ENCODE peak calls at places on chromosomes 12 and 14, in five cellular contexts. P is GM23248, J is GM23338, O is heart right ventricle, Y is BE2C. T is an unnamed sample.

GRCh38 chr12:54392485-54393349 is 8.2 kb upstream of the ZNF385A start:
- DNase-seq in O (no peak), J (no peak), P (no peak), Y (no peak), T (no peak)

GRCh38 chr14:21825147-21825743 is 151.6 kb upstream of the OR4E1 start:
- DNase-seq in O (no peak), Y (peak; percentile 33), J (peak; percentile 91), P (peak; percentile 8), T (no peak)

GRCh38 chr14:106844608-106845285 is 1318.4 kb downstream of the TMEM121 start:
- DNase-seq in J (no peak), Y (peak; percentile 22), P (no peak), O (peak; percentile 68), T (no peak)

GRCh38 chr12:48966177-48966890 is 5.2 kb downstream of the WNT10B start:
- DNase-seq in O (no peak), P (no peak), Y (no peak), J (peak; percentile 41), T (no peak)

GRCh38 chr14:49640540-49641417 is 5.7 kb upstream of the DNAAF2 start:
- DNase-seq in O (no peak), P (no peak), Y (no peak), J (no peak), T (no peak)

GRCh38 chr14:77866932-77867331 is 67.0 kb downstream of the ADCK1 start:
- DNase-seq in P (no peak), J (no peak), O (no peak), Y (no peak), T (no peak)

GRCh38 chr12:122858171-122858570 is 22.9 kb downstream of the HIP1R start:
- DNase-seq in J (no peak), O (no peak), P (no peak), Y (no peak), T (no peak)

GRCh38 chr14:101019974-101020710 is 116.6 kb upstream of the RTL1 start:
- DNase-seq in Y (peak; percentile 10), O (no peak), J (no peak), P (no peak), T (peak; percentile 9)

GRCh38 chr12:42446761-42447160 is 120.8 kb downstream of the PPHLN1 start:
- DNase-seq in P (no peak), O (no peak), Y (no peak), J (peak; percentile 39), T (no peak)

GRCh38 chr12:105864316-105864715 is 274.4 kb downstream of the NUAK1 start:
- DNase-seq in P (no peak), J (no peak), O (no peak), Y (no peak), T (no peak)

GRCh38 chr14:26596722-26597030 is 1.2 kb downstream of the NOVA1 start:
- DNase-seq in P (peak; percentile 38), Y (peak; percentile 17), O (no peak), J (no peak), T (peak; percentile 42)

GRCh38 chr14:74257078-74257987 is 18.1 kb downstream of the VSX2 start:
- DNase-seq in J (peak; percentile 78), P (peak; percentile 66), Y (peak; percentile 64), O (peak; percentile 51), T (peak; percentile 64)

GRCh38 chr12:78870539-78870938 is 6.0 kb downstream of the SYT1 start:
- DNase-seq in Y (peak; percentile 19), P (no peak), J (peak; percentile 39), O (no peak), T (no peak)

GRCh38 chr12:105493091-105493615 is 162.7 kb downstream of the C12orf75 start:
- DNase-seq in Y (no peak), P (no peak), O (no peak), J (no peak), T (no peak)

GRCh38 chr14:104677506-104678332 is 11.7 kb upstream of the INF2 start:
- DNase-seq in Y (peak; percentile 75), O (peak; percentile 82), J (peak; percentile 81), P (peak; percentile 83), T (no peak)

GRCh38 chr14:39175445-39176262 is 600 bp downstream of the PNN start:
- DNase-seq in J (peak; percentile 60), P (peak; percentile 59), O (no peak), Y (peak; percentile 54), T (no peak)

GRCh38 chr12:13992585-13992984 is 11.2 kb upstream of the GRIN2B start:
- DNase-seq in Y (no peak), P (no peak), O (no peak), J (no peak), T (no peak)

GRCh38 chr14:83757896-83758295 is 1772.0 kb upstream of the FLRT2 start:
- DNase-seq in Y (no peak), P (no peak), O (no peak), J (no peak), T (no peak)

GRCh38 chr14:23831591-23831990 is 122.0 kb upstream of the DHRS4 start:
- DNase-seq in J (no peak), Y (no peak), P (no peak), O (no peak), T (no peak)

GRCh38 chr14:57871487-57872080 is 5.7 kb upstream of the SLC35F4 start:
- DNase-seq in Y (peak; percentile 18), J (peak; percentile 77), O (no peak), P (peak; percentile 86), T (no peak)

GRCh38 chr12:124747426-124748161 is 116.1 kb downstream of the SCARB1 start:
- DNase-seq in P (peak; percentile 94), Y (no peak), O (no peak), J (no peak), T (no peak)

GRCh38 chr14:46840971-46841729 is 189.6 kb upstream of the RPL10L start:
- DNase-seq in P (no peak), O (no peak), Y (no peak), J (peak; percentile 79), T (no peak)

GRCh38 chr14:52895000-52895399 is 55.9 kb downstream of the FERMT2 start:
- DNase-seq in Y (no peak), P (no peak), O (no peak), J (no peak), T (no peak)

GRCh38 chr12:80553316-80553715 is 109.3 kb downstream of the PTPRQ start:
- DNase-seq in O (no peak), P (peak; percentile 94), Y (no peak), J (no peak), T (no peak)

GRCh38 chr14:72178517-72178916 is 246.3 kb downstream of the RGS6 start:
- DNase-seq in O (no peak), P (no peak), J (peak; percentile 44), Y (no peak), T (no peak)

GRCh38 chr14:65989981-65990380 is 496.2 kb upstream of the CCDC196 start:
- DNase-seq in Y (no peak), J (no peak), O (no peak), P (no peak), T (no peak)

GRCh38 chr12:130716918-130717306 is 813 bp upstream of the RIMBP2 start:
- DNase-seq in J (no peak), Y (no peak), O (no peak), P (no peak), T (no peak)

GRCh38 chr14:103057372-103058208 is at the start of gene CDC42BPB:
- DNase-seq in P (peak; percentile 98), Y (peak; percentile 95), O (peak; percentile 91), J (peak; percentile 92), T (peak; percentile 72)

GRCh38 chr12:64824500-64825142 is at the start of gene TBC1D30:
- DNase-seq in P (peak; percentile 45), O (peak; percentile 19), J (peak; percentile 58), Y (peak; percentile 39), T (peak; percentile 49)

GRCh38 chr14:72916174-72916573 is 10.1 kb upstream of the DCAF4 start:
- DNase-seq in P (peak; percentile 40), J (no peak), O (no peak), Y (no peak), T (no peak)

GRCh38 chr12:30622509-30622908 is 73.2 kb downstream of the IPO8 start:
- DNase-seq in P (peak; percentile 82), O (no peak), J (no peak), Y (no peak), T (no peak)

GRCh38 chr12:16670456-16671050 is 64.6 kb upstream of the LMO3 start:
- DNase-seq in J (no peak), O (no peak), P (peak; percentile 57), Y (no peak), T (no peak)

GRCh38 chr14:61152851-61153364 is 128.2 kb downstream of the TMEM30B start:
- DNase-seq in P (peak; percentile 62), J (no peak), Y (peak; percentile 51), O (no peak), T (no peak)

GRCh38 chr14:67999693-68000384 is 180.3 kb downstream of the RAD51B start:
- DNase-seq in P (peak; percentile 79), Y (no peak), O (no peak), J (no peak), T (no peak)
- H3K4me3 ChIP-seq in P (peak overlapping the region; percentile 60), Y (no peak overlapping the region), O (no peak overlapping the region), J (no peak overlapping the region), T (no peak overlapping the region)

DNA sequence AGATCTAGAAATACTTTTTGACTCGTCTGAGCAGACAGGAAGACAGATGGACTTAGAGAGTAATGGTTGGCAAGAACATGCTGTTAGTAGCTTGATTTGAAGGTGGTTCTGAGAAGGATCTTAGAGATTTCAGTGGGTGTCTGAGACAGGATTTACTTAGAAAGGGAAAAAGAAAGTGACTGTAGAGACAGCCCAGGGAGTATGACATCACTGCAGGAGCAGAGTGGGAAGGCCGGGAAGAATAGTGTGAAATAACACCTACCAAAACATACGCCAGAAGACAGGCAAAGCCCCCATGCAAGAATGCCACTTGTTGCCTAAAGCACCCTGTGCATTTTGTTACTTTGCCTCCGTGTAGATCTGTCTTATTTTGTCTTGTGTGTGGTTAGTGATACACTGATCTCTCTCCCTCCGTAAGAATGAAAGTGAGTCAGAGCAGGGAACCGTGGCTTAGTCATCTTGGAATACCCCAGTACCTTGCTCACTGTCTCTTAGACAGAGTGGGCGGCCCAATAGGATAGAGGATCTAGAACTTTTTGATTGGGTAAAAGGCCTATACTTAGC is 161.3 kb upstream of the IFNG-AS1 start:
- DNase-seq in Y (no peak), O (no peak), J (no peak), P (peak; percentile 98), T (peak; percentile 62)
- H3K4me3 ChIP-seq in Y (no peak overlapping the region), O (peak overlapping the region; percentile 38), J (no peak overlapping the region), P (peak overlapping the region; percentile 76), T (peak overlapping the region; percentile 52)

GRCh38 chr12:47856721-47857575 is 37.2 kb upstream of the HDAC7 start:
- DNase-seq in J (no peak), P (no peak), Y (no peak), O (no peak), T (no peak)
- H3K4me3 ChIP-seq in J (no peak overlapping the region), P (no peak overlapping the region), Y (no peak overlapping the region), O (no peak overlapping the region), T (no peak overlapping the region)

GRCh38 chr12:15152456-15152855 is 68.8 kb downstream of the RERG start:
- DNase-seq in O (no peak), J (no peak), P (peak; percentile 37), Y (no peak), T (no peak)
- H3K4me3 ChIP-seq in O (no peak overlapping the region), J (no peak overlapping the region), P (no peak overlapping the region), Y (no peak overlapping the region), T (no peak overlapping the region)

DNA sequence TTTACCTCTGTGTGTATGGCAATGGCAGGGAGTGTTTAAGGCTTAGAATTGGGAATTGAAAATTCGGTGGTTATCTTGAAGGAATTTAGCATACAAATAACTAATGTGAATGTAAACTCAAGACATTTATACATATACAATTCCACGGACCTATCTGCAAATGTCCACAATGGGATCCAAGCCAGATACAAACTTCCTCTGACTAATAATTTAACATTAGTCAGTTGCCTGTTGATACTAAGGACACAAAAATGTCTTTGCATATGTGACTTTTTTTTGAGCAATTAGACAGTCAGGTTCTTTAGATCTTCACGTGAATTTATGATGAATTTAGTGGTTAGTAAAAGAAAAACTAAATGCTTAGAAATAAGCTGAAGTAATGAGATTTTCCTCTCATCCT is 40.5 kb downstream of the ESR2 start:
- DNase-seq in J (no peak), P (peak; percentile 67), O (no peak), Y (no peak), T (no peak)
- H3K4me3 ChIP-seq in J (no peak overlapping the region), P (no peak overlapping the region), O (no peak overlapping the region), Y (no peak overlapping the region), T (no peak overlapping the region)

T was measured in dorsolateral prefrontal cortex.